ENCODE peak calls at places on chromosomes 12 and 14, in nine cellular contexts. B, W, T, D, M, H, O, L and Z are unnamed samples.

GRCh38 chr12:30154996-30155730 is 371.4 kb upstream of the TMTC1 start:
- DNase-seq in W (no peak), O (peak; percentile 28), D (peak; percentile 42), L (no peak), B (no peak), T (no peak), M (no peak), H (no peak), Z (no peak)

GRCh38 chr14:104361101-104361591 is 218.4 kb upstream of the C14orf180 start:
- DNase-seq in B (no peak), D (no peak), W (peak; percentile 30), H (no peak), O (no peak), L (no peak), T (no peak), M (peak; percentile 35), Z (peak; percentile 67)

GRCh38 chr14:87065366-87065765 is 927.6 kb downstream of the GALC start:
- DNase-seq in D (no peak), W (no peak), O (no peak), L (no peak), M (no peak), B (no peak), T (no peak), H (no peak), Z (no peak)

GRCh38 chr14:94125659-94126418 is 3.6 kb downstream of the IFI27L2 start:
- DNase-seq in W (no peak), B (no peak), D (no peak), T (no peak), O (no peak), M (no peak), H (no peak), L (no peak), Z (no peak)

GRCh38 chr14:24892730-24893059 is 157.3 kb downstream of the STXBP6 start:
- DNase-seq in T (no peak), M (no peak), L (no peak), H (no peak), D (no peak), O (no peak), W (no peak), B (no peak), Z (no peak)

GRCh38 chr12:30753233-30753632 is 1.5 kb downstream of the CAPRIN2 start:
- DNase-seq in B (no peak), M (no peak), D (peak; percentile 55), H (no peak), O (peak; percentile 64), W (no peak), L (no peak), T (no peak), Z (no peak)

GRCh38 chr12:105672171-105672570 is 341.7 kb downstream of the C12orf75 start:
- DNase-seq in H (no peak), O (no peak), B (no peak), T (no peak), M (no peak), L (no peak), D (no peak), W (no peak), Z (no peak)

GRCh38 chr12:25972783-25973182 is 14.3 kb downstream of the RASSF8 start:
- DNase-seq in H (no peak), M (no peak), B (no peak), D (peak; percentile 79), T (no peak), L (no peak), O (peak; percentile 79), W (no peak), Z (no peak)

GRCh38 chr14:70665448-70666363 is 24.0 kb downstream of the TTC9 start:
- DNase-seq in H (no peak), T (no peak), O (no peak), L (peak; percentile 40), M (no peak), B (no peak), W (no peak), D (peak; percentile 20), Z (peak; percentile 79)

GRCh38 chr12:51879102-51879501 is 8.8 kb upstream of the ANKRD33 start:
- DNase-seq in T (no peak), H (no peak), L (no peak), O (no peak), W (no peak), B (no peak), D (no peak), M (no peak), Z (no peak)

GRCh38 chr12:6275609-6276246 is 34.8 kb upstream of the PLEKHG6 start:
- DNase-seq in O (no peak), B (no peak), H (no peak), T (no peak), D (no peak), L (no peak), W (no peak), M (no peak), Z (peak; percentile 13)

GRCh38 chr14:45091696-45092095 is 7.8 kb downstream of the PRPF39 start:
- DNase-seq in B (no peak), T (no peak), O (peak; percentile 49), H (no peak), D (peak; percentile 49), L (no peak), M (no peak), W (no peak), Z (no peak)

GRCh38 chr14:103121161-103121845 is 2.0 kb upstream of the TNFAIP2 start:
- DNase-seq in M (peak; percentile 83), D (no peak), W (peak; percentile 87), T (no peak), O (peak; percentile 65), L (no peak), B (no peak), H (no peak), Z (peak; percentile 95)

GRCh38 chr12:88993655-88994054 is 358.6 kb downstream of the DUSP6 start:
- DNase-seq in W (no peak), H (no peak), M (no peak), O (peak; percentile 85), L (no peak), D (peak; percentile 89), B (no peak), T (peak; percentile 38), Z (no peak)

GRCh38 chr12:13091831-13092230 is 11.6 kb downstream of the GSG1 start:
- DNase-seq in B (no peak), M (no peak), D (no peak), L (no peak), T (no peak), W (no peak), O (no peak), H (no peak), Z (no peak)

GRCh38 chr14:85428926-85429325 is 101.0 kb upstream of the FLRT2 start:
- DNase-seq in M (no peak), B (no peak), O (no peak), T (no peak), D (no peak), W (no peak), L (no peak), H (no peak), Z (no peak)